ENCODE peak calls at places on chromosomes 13 and 19, in five cellular contexts. X is fibroblast of lung; V is mucosa of descending colon; B is neuronal stem cell; M is effector memory CD4-positive, alpha-beta T cell. P is an unnamed sample.

GRCh38 chr19:3249408-3249807 is 24.9 kb downstream of the CELF5 start:
- DNase-seq in X (no peak), V (no peak), B (no peak), M (no peak), P (peak; percentile 62)

GRCh38 chr19:48330012-48330681 is 4.8 kb downstream of the EMP3 start:
- DNase-seq in X (no peak), V (peak; percentile 88), B (peak; percentile 79), M (peak; percentile 79), P (no peak)

GRCh38 chr19:17078038-17078919 is 2.7 kb downstream of the MYO9B start:
- DNase-seq in X (no peak), V (no peak), B (no peak), M (no peak), P (no peak)

GRCh38 chr13:48500652-48501197 is 32.2 kb downstream of the RCBTB2 start:
- DNase-seq in X (peak; percentile 94), V (no peak), B (no peak), M (no peak), P (no peak)

GRCh38 chr13:114080739-114081561 is 51.5 kb downstream of the RASA3 start:
- DNase-seq in X (no peak), V (peak; percentile 19), B (no peak), M (no peak), P (no peak)

GRCh38 chr13:34816543-34816942 is 125.5 kb upstream of the NBEA start:
- DNase-seq in X (peak; percentile 1), V (no peak), B (no peak), M (no peak), P (no peak)

GRCh38 chr19:49491804-49492572 is 4.2 kb upstream of the RPS11 start:
- DNase-seq in X (no peak), V (no peak), B (no peak), M (no peak), P (no peak)

GRCh38 chr19:11007376-11007775 is 46.5 kb downstream of the SMARCA4 start:
- DNase-seq in X (no peak), V (no peak), B (no peak), M (no peak), P (no peak)

GRCh38 chr13:113063091-113063491 is 42.5 kb upstream of the F7 start:
- DNase-seq in X (no peak), V (no peak), B (no peak), M (no peak), P (no peak)

GRCh38 chr19:45419396-45419795 is 4.3 kb downstream of the ERCC1 start:
- DNase-seq in X (no peak), V (no peak), B (no peak), M (no peak), P (no peak)

GRCh38 chr19:4575267-4575793 is 15.8 kb upstream of the SEMA6B start:
- DNase-seq in X (peak; percentile 97), V (no peak), B (no peak), M (no peak), P (peak; percentile 94)

GRCh38 chr19:5585461-5586299 is 17.9 kb upstream of the TINCR start:
- DNase-seq in X (no peak), V (no peak), B (peak; percentile 43), M (peak; percentile 19), P (no peak)

GRCh38 chr19:40322951-40323615 is 25.1 kb downstream of the C19orf47 start:
- DNase-seq in X (no peak), V (no peak), B (no peak), M (no peak), P (no peak)

GRCh38 chr13:45749026-45749759 is 47.1 kb downstream of the CBY2 start:
- DNase-seq in X (no peak), V (no peak), B (no peak), M (no peak), P (no peak)

GRCh38 chr19:50922316-50922853 is 11.2 kb upstream of the KLK4 start:
- DNase-seq in X (peak; percentile 73), V (peak; percentile 79), B (peak; percentile 87), M (peak; percentile 34), P (peak; percentile 89)

GRCh38 chr13:41458939-41459753 is 1.8 kb downstream of the RGCC start:
- DNase-seq in X (peak; percentile 77), V (peak; percentile 68), B (no peak), M (no peak), P (peak; percentile 29)

GRCh38 chr19:5386841-5387240 is 46.2 kb upstream of the PTPRS start:
- DNase-seq in X (no peak), V (no peak), B (no peak), M (no peak), P (no peak)

GRCh38 chr13:79090552-79091159 is 315.4 kb downstream of the RBM26 start:
- DNase-seq in X (no peak), V (no peak), B (no peak), M (no peak), P (no peak)

GRCh38 chr19:12346896-12347295 is 13.5 kb upstream of the ZNF563 start:
- DNase-seq in X (no peak), V (no peak), B (no peak), M (no peak), P (no peak)

GRCh38 chr19:17775245-17775927 is 19.6 kb upstream of the B3GNT3 start:
- DNase-seq in X (no peak), V (peak; percentile 57), B (peak; percentile 59), M (no peak), P (peak; percentile 53)

GRCh38 chr13:108227651-108228272 is 9.6 kb downstream of the ABHD13 start:
- DNase-seq in X (peak; percentile 57), V (no peak), B (no peak), M (no peak), P (no peak)

GRCh38 chr13:107111248-107111647 is 543.3 kb upstream of the ARGLU1 start:
- DNase-seq in X (no peak), V (no peak), B (no peak), M (no peak), P (no peak)

GRCh38 chr13:87172166-87172825 is 498.9 kb upstream of the SLITRK5 start:
- DNase-seq in X (no peak), V (no peak), B (no peak), M (no peak), P (no peak)

GRCh38 chr19:16542894-16543498 is 759 bp upstream of the CHERP start:
- DNase-seq in X (peak; percentile 14), V (no peak), B (peak; percentile 5), M (no peak), P (no peak)

GRCh38 chr13:43264460-43264859 is 241.1 kb downstream of the DNAJC15 start:
- DNase-seq in X (no peak), V (no peak), B (no peak), M (no peak), P (no peak)

GRCh38 chr19:55283548-55284393 is at the start of gene BRSK1:
- DNase-seq in X (peak; percentile 65), V (peak; percentile 47), B (peak; percentile 76), M (no peak), P (no peak)

GRCh38 chr19:13981467-13981866 is 24.7 kb downstream of the RFX1 start:
- DNase-seq in X (no peak), V (no peak), B (no peak), M (no peak), P (no peak)
- H3K4me1 ChIP-seq in X (peaks cover 6% of the 10 kb centered on the region), V (peaks cover 10% of the 10 kb centered on the region), B (peaks cover 10% of the 10 kb centered on the region), M (peaks cover 48% of the 10 kb centered on the region), P (no peaks in the 10 kb centered on the region)

GRCh38 chr19:37948362-37948761 is 41.4 kb downstream of the SIPA1L3 start:
- DNase-seq in X (no peak), V (no peak), B (no peak), M (no peak), P (no peak)

GRCh38 chr19:37950471-37951175 is 43.6 kb downstream of the SIPA1L3 start:
- DNase-seq in X (no peak), V (no peak), B (no peak), M (no peak), P (no peak)

GRCh38 chr19:37946132-37946531 is 39.1 kb downstream of the SIPA1L3 start:
- DNase-seq in X (no peak), V (no peak), B (no peak), M (no peak), P (no peak)

GRCh38 chr19:37951816-37952210 is 44.8 kb downstream of the SIPA1L3 start:
- DNase-seq in X (no peak), V (no peak), B (no peak), M (no peak), P (no peak)

DNA sequence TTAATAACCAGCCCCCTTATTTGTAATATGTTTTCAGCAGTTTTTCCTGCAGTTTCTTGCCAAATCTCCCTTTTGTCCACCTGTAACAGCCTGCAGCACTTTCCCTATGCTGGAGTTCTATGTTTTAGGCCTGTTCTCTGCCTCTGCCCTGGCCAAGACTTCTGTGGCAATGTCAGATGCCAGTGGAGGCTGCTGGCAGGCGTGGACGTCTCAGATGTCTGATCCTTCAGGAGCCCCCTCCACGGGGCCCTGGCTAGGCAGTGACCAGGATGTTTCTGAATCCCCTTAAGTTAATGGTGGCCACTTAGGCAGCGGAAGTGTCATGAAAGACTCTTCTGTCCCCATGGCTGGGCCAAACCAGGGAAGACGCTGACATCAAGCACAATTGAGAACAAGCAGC is 40.8 kb downstream of the SIPA1L3 start:
- DNase-seq in X (no peak), V (no peak), B (no peak), M (no peak), P (no peak)
- H3K4me1 ChIP-seq in X (no peaks in the 10 kb centered on the region), V (peaks cover 40% of the 10 kb centered on the region), B (no peaks in the 10 kb centered on the region), M (no peaks in the 10 kb centered on the region), P (peaks cover 66% of the 10 kb centered on the region)

GRCh38 chr13:75400775-75401174 is 81.2 kb downstream of the TBC1D4 start:
- DNase-seq in X (no peak), V (no peak), B (no peak), M (no peak), P (no peak)

GRCh38 chr13:75398072-75398471 is 83.9 kb downstream of the TBC1D4 start:
- DNase-seq in X (no peak), V (no peak), B (no peak), M (no peak), P (no peak)

GRCh38 chr13:75399168-75399878 is 82.6 kb downstream of the TBC1D4 start:
- DNase-seq in X (no peak), V (no peak), B (no peak), M (no peak), P (no peak)

GRCh38 chr13:75402787-75403186 is 79.2 kb downstream of the TBC1D4 start:
- DNase-seq in X (no peak), V (no peak), B (no peak), M (no peak), P (no peak)

GRCh38 chr13:75399879-75400217 is 82.1 kb downstream of the TBC1D4 start:
- DNase-seq in X (no peak), V (no peak), B (no peak), M (no peak), P (no peak)
- H3K4me1 ChIP-seq in X (no peaks in the 10 kb centered on the region), V (peaks cover 4% of the 10 kb centered on the region), B (peaks cover 15% of the 10 kb centered on the region), M (no peaks in the 10 kb centered on the region), P (peaks cover 3% of the 10 kb centered on the region)

DNA sequence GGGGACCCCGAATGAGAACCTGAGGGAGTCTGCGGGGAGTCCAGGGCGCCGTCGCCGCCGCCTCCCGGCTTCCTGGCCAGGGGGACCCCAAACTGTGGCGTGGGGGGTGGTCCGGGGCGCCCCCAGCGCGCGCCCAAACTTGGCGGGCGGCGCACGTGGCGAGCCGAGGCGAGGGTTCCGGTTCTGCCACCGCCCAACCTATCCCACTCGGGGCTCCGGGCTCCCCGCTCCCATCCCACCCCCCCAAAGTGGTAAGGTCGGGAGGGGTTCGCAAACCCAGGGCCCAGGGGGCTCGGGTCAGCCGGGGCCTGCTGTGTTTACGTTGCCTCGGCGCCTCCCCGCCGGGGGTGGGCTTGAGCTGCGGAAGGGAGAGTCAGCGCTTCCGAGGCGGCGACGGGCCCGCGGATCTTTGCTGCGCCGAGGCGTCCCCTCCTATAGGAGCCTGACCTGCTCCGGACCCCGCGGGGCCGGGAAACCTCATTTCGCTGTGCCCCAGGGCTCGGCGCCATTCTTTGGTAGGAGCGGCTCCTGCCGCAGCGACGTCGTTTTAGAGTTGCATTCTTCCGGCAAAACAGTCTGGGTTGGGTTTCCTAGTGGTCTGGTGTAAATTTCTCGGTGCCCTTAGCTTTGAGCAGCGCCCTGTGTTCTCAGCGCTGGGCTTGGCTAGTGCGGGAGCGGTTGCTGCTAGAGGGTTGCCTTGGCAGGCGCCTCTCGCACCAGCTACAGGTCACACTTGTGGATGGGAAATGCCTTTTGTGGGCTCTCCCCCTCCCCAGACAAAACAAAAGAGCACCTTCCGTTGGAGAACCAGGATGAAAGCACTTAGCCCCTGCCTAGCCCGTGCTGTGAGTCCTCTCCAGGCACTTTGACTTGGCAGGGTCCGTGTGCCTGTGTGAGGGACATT is 1.2 kb downstream of the DAZAP1 start:
- DNase-seq in X (peak; percentile 47), V (peak; percentile 72), B (peak; percentile 35), M (peak; percentile 50), P (no peak)
- H3K4me1 ChIP-seq in X (peaks cover 24% of the 10 kb centered on the region), V (peaks cover 38% of the 10 kb centered on the region), B (peaks cover 16% of the 10 kb centered on the region), M (peaks cover 47% of the 10 kb centered on the region), P (peaks cover 18% of the 10 kb centered on the region)